ENCODE peak calls at places on chromosome 17, in nine cellular contexts. G is small intestine; Q is CD4-positive, CD25-positive, alpha-beta regulatory T cell; Y is aorta; E is heart right ventricle; Z is Panc1; C is SK-N-SH; K is hepatocyte; I is pancreas. H is an unnamed sample.

GRCh38 chr17:32822996-32823395 is 53.9 kb downstream of the MYO1D start:
- DNase-seq in G (no peak), Q (no peak), Y (no peak), E (no peak), Z (no peak), C (peak), K (peak), I (no peak), H (no peak)

GRCh38 chr17:27454089-27454488 is 2.2 kb upstream of the KSR1 start:
- DNase-seq in G (no peak), Q (no peak), Y (no peak), E (no peak), Z (no peak), C (no peak), K (no peak), I (no peak), H (no peak)

GRCh38 chr17:43570518-43570928 is 24.4 kb upstream of the ETV4 start:
- DNase-seq in G (no peak), Q (no peak), Y (no peak), E (no peak), Z (no peak), C (no peak), K (no peak), I (no peak), H (no peak)

GRCh38 chr17:17515921-17516295 is 19.7 kb upstream of the RASD1 start:
- DNase-seq in G (no peak), Q (no peak), Y (peak), E (no peak), Z (no peak), C (no peak), K (no peak), I (peak), H (no peak)

GRCh38 chr17:14301279-14301760 is 439 bp downstream of the HS3ST3B1 start:
- DNase-seq in G (no peak), Q (no peak), Y (no peak), E (no peak), Z (no peak), C (peak), K (peak), I (no peak), H (peak)

GRCh38 chr17:40318835-40319332 is 9.9 kb downstream of the RARA start:
- DNase-seq in G (no peak), Q (peak), Y (peak), E (peak), Z (no peak), C (peak), K (peak), I (peak), H (no peak)

GRCh38 chr17:74815671-74816370 is 39.7 kb upstream of the NAT9 start:
- DNase-seq in G (no peak), Q (no peak), Y (no peak), E (no peak), Z (no peak), C (no peak), K (no peak), I (no peak), H (peak)

GRCh38 chr17:53626286-53626685 is 196.4 kb upstream of the KIF2B start:
- DNase-seq in G (no peak), Q (no peak), Y (no peak), E (no peak), Z (no peak), C (no peak), K (peak), I (no peak), H (no peak)

GRCh38 chr17:82257473-82257872 is 16.0 kb downstream of the CSNK1D start:
- DNase-seq in G (peak), Q (peak), Y (no peak), E (no peak), Z (no peak), C (peak), K (peak), I (peak), H (peak)

DNA sequence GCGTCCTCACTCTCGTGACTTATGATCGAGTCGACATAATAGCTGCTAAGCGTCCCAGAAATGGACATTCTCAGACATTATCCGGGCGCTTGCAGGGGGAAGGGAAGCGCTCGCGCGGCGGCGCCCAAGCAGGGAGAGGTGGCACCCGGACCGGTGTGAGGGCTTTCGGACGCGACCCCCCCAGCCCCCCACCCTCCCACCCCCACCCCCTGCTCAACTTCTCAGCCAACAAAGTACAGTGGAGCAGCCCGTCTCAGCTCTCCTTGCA is at the start of gene HOXB9:
- DNase-seq in G (no peak), Q (no peak), Y (no peak), E (no peak), Z (no peak), C (no peak), K (no peak), I (no peak), H (no peak)
- H3K4me3 ChIP-seq in G (peak), Q (peak), Y (peak), E (peak), Z (peak), C (no peak), K (peak), I (no peak), H (peak)

GRCh38 chr17:45910667-45911066 is 16.3 kb downstream of the MAPT start:
- DNase-seq in G (no peak), Q (no peak), Y (no peak), E (no peak), Z (no peak), C (no peak), K (no peak), I (no peak), H (no peak)
- H3K27ac ChIP-seq in G (no peak), Q (no peak), Y (no peak), E (no peak), Z (no peak), C (no peak), K (no peak), I (no peak), H (no peak)

GRCh38 chr17:949623-950338 is 29.8 kb downstream of the NXN start:
- DNase-seq in G (no peak), Q (no peak), Y (no peak), E (no peak), Z (no peak), C (no peak), K (no peak), I (no peak), H (peak)
- H3K4me3 ChIP-seq in G (no peak), Q (no peak), Y (no peak), E (no peak), Z (no peak), C (no peak), K (no peak), I (no peak), H (peak)

GRCh38 chr17:20262116-20262977 is 205.0 kb downstream of the LGALS9B start:
- DNase-seq in G (no peak), Q (no peak), Y (no peak), E (no peak), Z (no peak), C (no peak), K (no peak), I (no peak), H (no peak)
- H3K27ac ChIP-seq in G (no peak), Q (no peak), Y (peak), E (no peak), Z (no peak), C (no peak), K (no peak), I (no peak), H (no peak)

GRCh38 chr17:69501591-69502468 is 87.3 kb downstream of the MAP2K6 start:
- DNase-seq in G (peak), Q (no peak), Y (no peak), E (peak), Z (no peak), C (no peak), K (peak), I (no peak), H (peak)
- H3K4me3 ChIP-seq in G (peak), Q (no peak), Y (no peak), E (no peak), Z (peak), C (no peak), K (peak), I (no peak), H (no peak)

H was measured in neural progenitor cell.